ENCODE peak calls at places on chromosome 19, in five cellular contexts. B is hepatic stellate cell; J is colonic mucosa; N is activated CD4-positive, alpha-beta T cell treated with anti-CD3 and anti-CD28 coated beads, Interleukin-2, amount 50 U/mL, for 1 hour; Y is B cell. V is an unnamed sample.

GRCh38 chr19:54707932-54708331 is 16.3 kb upstream of the KIR3DL3 start:
- DNase-seq in J (no peak), Y (no peak), B (no peak), N (no peak), V (no peak)

GRCh38 chr19:30229524-30230174 is 142.5 kb upstream of the ZNF536 start:
- DNase-seq in N (no peak), Y (no peak), J (no peak), B (no peak), V (no peak)

GRCh38 chr19:34173145-34173956 is 1.0 kb downstream of the LSM14A start:
- DNase-seq in Y (no peak), N (peak), J (peak), B (peak), V (peak)

GRCh38 chr19:14686411-14686810 is 3.4 kb upstream of the ZNF333 start:
- DNase-seq in B (no peak), J (no peak), N (peak), Y (peak), V (no peak)

GRCh38 chr19:5057860-5058259 is 88.9 kb downstream of the KDM4B start:
- DNase-seq in J (no peak), Y (no peak), B (peak), N (no peak), V (no peak)

GRCh38 chr19:42051166-42052115 is 18.6 kb downstream of the GRIK5 start:
- DNase-seq in J (no peak), B (no peak), Y (no peak), N (no peak), V (no peak)

GRCh38 chr19:19651076-19651475 is 7.6 kb upstream of the GMIP start:
- DNase-seq in J (no peak), B (no peak), Y (no peak), N (no peak), V (no peak)

GRCh38 chr19:10431254-10431942 is 11.1 kb downstream of the PDE4A start:
- DNase-seq in Y (peak), J (peak), B (no peak), N (no peak), V (no peak)

GRCh38 chr19:49690656-49691242 is at the start of gene CPT1C:
- DNase-seq in N (peak), B (peak), J (peak), Y (no peak), V (no peak)

V was measured in Caco-2.